ENCODE peak calls at places on chromosomes 3 and 15, in seven cellular contexts. One of them, this sample, is unnamed.

GRCh38 chr3:195875482-195876236 is 32.7 kb downstream of the TNK2 start:
- DNase-seq in HepG2: no peak
- DNase-seq in heart right ventricle: no peak
- DNase-seq in esophagus muscularis mucosa: no peak
- DNase-seq in IMR-90: no peak
- DNase-seq in neural progenitor cell: no peak
- DNase-seq in CD8-positive, alpha-beta T cell: no peak
- DNase-seq in this sample: no peak

GRCh38 chr15:77118787-77119410 is 48.0 kb upstream of the TSPAN3 start:
- DNase-seq in HepG2: peak; percentile 59
- DNase-seq in heart right ventricle: no peak
- DNase-seq in esophagus muscularis mucosa: peak; percentile 47
- DNase-seq in IMR-90: peak; percentile 80
- DNase-seq in neural progenitor cell: peak; percentile 65
- DNase-seq in CD8-positive, alpha-beta T cell: peak; percentile 33
- DNase-seq in this sample: no peak

GRCh38 chr3:119349353-119349752 is 55.2 kb downstream of the ARHGAP31 start:
- DNase-seq in HepG2: no peak
- DNase-seq in heart right ventricle: no peak
- DNase-seq in esophagus muscularis mucosa: no peak
- DNase-seq in IMR-90: no peak
- DNase-seq in neural progenitor cell: peak; percentile 92
- DNase-seq in CD8-positive, alpha-beta T cell: no peak
- DNase-seq in this sample: no peak

GRCh38 chr3:66378256-66378655 is 122.6 kb downstream of the LRIG1 start:
- DNase-seq in HepG2: no peak
- DNase-seq in heart right ventricle: no peak
- DNase-seq in esophagus muscularis mucosa: peak; percentile 60
- DNase-seq in IMR-90: peak; percentile 26
- DNase-seq in neural progenitor cell: peak; percentile 76
- DNase-seq in CD8-positive, alpha-beta T cell: peak; percentile 58
- DNase-seq in this sample: peak; percentile 40

GRCh38 chr15:66834863-66835557 is 133.0 kb downstream of the SMAD6 start:
- DNase-seq in HepG2: no peak
- DNase-seq in heart right ventricle: no peak
- DNase-seq in esophagus muscularis mucosa: no peak
- DNase-seq in IMR-90: no peak
- DNase-seq in neural progenitor cell: peak; percentile 91
- DNase-seq in CD8-positive, alpha-beta T cell: no peak
- DNase-seq in this sample: no peak

GRCh38 chr3:42572278-42572677 is 9.5 kb downstream of the SEC22C start:
- DNase-seq in HepG2: peak; percentile 62
- DNase-seq in heart right ventricle: no peak
- DNase-seq in esophagus muscularis mucosa: no peak
- DNase-seq in IMR-90: peak; percentile 31
- DNase-seq in neural progenitor cell: peak; percentile 69
- DNase-seq in CD8-positive, alpha-beta T cell: no peak
- DNase-seq in this sample: peak; percentile 22

GRCh38 chr3:185362850-185363661 is at the start of gene MAP3K13:
- DNase-seq in HepG2: peak; percentile 54
- DNase-seq in heart right ventricle: peak; percentile 62
- DNase-seq in esophagus muscularis mucosa: no peak
- DNase-seq in IMR-90: peak; percentile 94
- DNase-seq in neural progenitor cell: peak; percentile 94
- DNase-seq in CD8-positive, alpha-beta T cell: peak; percentile 40
- DNase-seq in this sample: no peak

GRCh38 chr3:192899540-192899982 is 18.1 kb downstream of the MB21D2 start:
- DNase-seq in HepG2: no peak
- DNase-seq in heart right ventricle: no peak
- DNase-seq in esophagus muscularis mucosa: no peak
- DNase-seq in IMR-90: peak; percentile 91
- DNase-seq in neural progenitor cell: no peak
- DNase-seq in CD8-positive, alpha-beta T cell: no peak
- DNase-seq in this sample: no peak

GRCh38 chr15:32683906-32684584 is 33.8 kb upstream of the GREM1 start:
- DNase-seq in HepG2: no peak
- DNase-seq in heart right ventricle: no peak
- DNase-seq in esophagus muscularis mucosa: no peak
- DNase-seq in IMR-90: peak; percentile 95
- DNase-seq in neural progenitor cell: no peak
- DNase-seq in CD8-positive, alpha-beta T cell: no peak
- DNase-seq in this sample: no peak

GRCh38 chr15:65083262-65083701 is 6.7 kb downstream of the KBTBD13 start:
- DNase-seq in HepG2: no peak
- DNase-seq in heart right ventricle: no peak
- DNase-seq in esophagus muscularis mucosa: no peak
- DNase-seq in IMR-90: peak; percentile 74
- DNase-seq in neural progenitor cell: peak; percentile 92
- DNase-seq in CD8-positive, alpha-beta T cell: no peak
- DNase-seq in this sample: no peak

GRCh38 chr3:122977645-122978466 is 49.7 kb downstream of the SEMA5B start:
- DNase-seq in HepG2: peak; percentile 73
- DNase-seq in heart right ventricle: peak; percentile 64
- DNase-seq in esophagus muscularis mucosa: no peak
- DNase-seq in IMR-90: peak; percentile 84
- DNase-seq in neural progenitor cell: peak; percentile 85
- DNase-seq in CD8-positive, alpha-beta T cell: no peak
- DNase-seq in this sample: no peak

GRCh38 chr15:27993996-27994775 is 104.9 kb downstream of the OCA2 start:
- DNase-seq in HepG2: no peak
- DNase-seq in heart right ventricle: no peak
- DNase-seq in esophagus muscularis mucosa: peak; percentile 42
- DNase-seq in IMR-90: no peak
- DNase-seq in neural progenitor cell: no peak
- DNase-seq in CD8-positive, alpha-beta T cell: no peak
- DNase-seq in this sample: no peak

GRCh38 chr3:15722877-15723623 is 74.7 kb downstream of the ANKRD28 start:
- DNase-seq in HepG2: no peak
- DNase-seq in heart right ventricle: no peak
- DNase-seq in esophagus muscularis mucosa: no peak
- DNase-seq in IMR-90: no peak
- DNase-seq in neural progenitor cell: no peak
- DNase-seq in CD8-positive, alpha-beta T cell: no peak
- DNase-seq in this sample: no peak

GRCh38 chr15:68829068-68829467 is 8.4 kb upstream of the ANP32A start:
- DNase-seq in HepG2: peak; percentile 27
- DNase-seq in heart right ventricle: no peak
- DNase-seq in esophagus muscularis mucosa: no peak
- DNase-seq in IMR-90: no peak
- DNase-seq in neural progenitor cell: peak; percentile 33
- DNase-seq in CD8-positive, alpha-beta T cell: peak; percentile 31
- DNase-seq in this sample: no peak

GRCh38 chr3:49133226-49133951 is 539 bp upstream of the LAMB2 start:
- DNase-seq in HepG2: peak; percentile 80
- DNase-seq in heart right ventricle: peak; percentile 88
- DNase-seq in esophagus muscularis mucosa: peak; percentile 94
- DNase-seq in IMR-90: peak; percentile 85
- DNase-seq in neural progenitor cell: peak; percentile 93
- DNase-seq in CD8-positive, alpha-beta T cell: no peak
- DNase-seq in this sample: no peak

GRCh38 chr3:4401441-4401840 is 65.6 kb downstream of the SUMF1 start:
- DNase-seq in HepG2: no peak
- DNase-seq in heart right ventricle: no peak
- DNase-seq in esophagus muscularis mucosa: no peak
- DNase-seq in IMR-90: no peak
- DNase-seq in neural progenitor cell: no peak
- DNase-seq in CD8-positive, alpha-beta T cell: no peak
- DNase-seq in this sample: no peak

GRCh38 chr3:109338322-109338721 is 976 bp upstream of the DPPA4 start:
- DNase-seq in HepG2: no peak
- DNase-seq in heart right ventricle: no peak
- DNase-seq in esophagus muscularis mucosa: no peak
- DNase-seq in IMR-90: no peak
- DNase-seq in neural progenitor cell: no peak
- DNase-seq in CD8-positive, alpha-beta T cell: no peak
- DNase-seq in this sample: no peak

GRCh38 chr15:66907826-66908502 is 157.4 kb upstream of the SMAD3 start:
- DNase-seq in HepG2: peak; percentile 56
- DNase-seq in heart right ventricle: peak; percentile 38
- DNase-seq in esophagus muscularis mucosa: no peak
- DNase-seq in IMR-90: peak; percentile 37
- DNase-seq in neural progenitor cell: no peak
- DNase-seq in CD8-positive, alpha-beta T cell: no peak
- DNase-seq in this sample: no peak

GRCh38 chr3:41881233-41881821 is 80.6 kb downstream of the ULK4 start:
- DNase-seq in HepG2: peak; percentile 23
- DNase-seq in heart right ventricle: no peak
- DNase-seq in esophagus muscularis mucosa: no peak
- DNase-seq in IMR-90: peak; percentile 48
- DNase-seq in neural progenitor cell: peak; percentile 41
- DNase-seq in CD8-positive, alpha-beta T cell: no peak
- DNase-seq in this sample: no peak

DNA sequence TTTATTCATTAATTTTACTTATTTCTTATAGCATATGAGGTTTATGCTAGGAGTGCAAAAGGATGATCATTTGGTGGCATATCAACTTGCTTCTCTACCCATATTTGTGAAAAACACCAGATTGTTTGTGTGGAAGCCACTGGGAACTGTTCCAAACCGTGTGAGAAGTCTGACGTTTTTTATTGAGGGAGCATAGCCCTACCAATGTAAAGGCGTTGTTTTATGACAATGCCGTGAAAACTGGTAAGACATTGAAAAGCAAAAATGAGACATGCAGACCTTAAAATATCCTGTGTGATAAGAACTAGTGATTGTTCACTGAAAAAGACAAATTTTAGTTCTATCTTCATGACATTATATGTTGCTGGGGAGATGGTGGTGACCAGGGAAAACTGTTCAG is 87.8 kb downstream of the CHL1 start:
- DNase-seq in HepG2: no peak
- DNase-seq in heart right ventricle: no peak
- DNase-seq in esophagus muscularis mucosa: no peak
- DNase-seq in IMR-90: no peak
- DNase-seq in neural progenitor cell: no peak
- DNase-seq in CD8-positive, alpha-beta T cell: no peak
- DNase-seq in this sample: no peak
- H3K9me3 ChIP-seq in HepG2: no peaks in the 10 kb centered on the region
- H3K9me3 ChIP-seq in heart right ventricle: no peaks in the 10 kb centered on the region
- H3K9me3 ChIP-seq in esophagus muscularis mucosa: peaks cover 10% of the 10 kb centered on the region
- H3K9me3 ChIP-seq in IMR-90: no peaks in the 10 kb centered on the region
- H3K9me3 ChIP-seq in neural progenitor cell: no peaks in the 10 kb centered on the region
- H3K9me3 ChIP-seq in CD8-positive, alpha-beta T cell: no peaks in the 10 kb centered on the region
- H3K9me3 ChIP-seq in this sample: no peaks in the 10 kb centered on the region

GRCh38 chr15:78938608-78939488 is 6.0 kb downstream of the CTSH start:
- DNase-seq in HepG2: no peak
- DNase-seq in heart right ventricle: no peak
- DNase-seq in esophagus muscularis mucosa: no peak
- DNase-seq in IMR-90: no peak
- DNase-seq in neural progenitor cell: no peak
- DNase-seq in CD8-positive, alpha-beta T cell: no peak
- DNase-seq in this sample: no peak

GRCh38 chr15:78932216-78932808 is 12.5 kb downstream of the CTSH start:
- DNase-seq in HepG2: no peak
- DNase-seq in heart right ventricle: no peak
- DNase-seq in esophagus muscularis mucosa: no peak
- DNase-seq in IMR-90: no peak
- DNase-seq in neural progenitor cell: no peak
- DNase-seq in CD8-positive, alpha-beta T cell: no peak
- DNase-seq in this sample: no peak

GRCh38 chr15:78933187-78934062 is 11.4 kb downstream of the CTSH start:
- DNase-seq in HepG2: no peak
- DNase-seq in heart right ventricle: no peak
- DNase-seq in esophagus muscularis mucosa: no peak
- DNase-seq in IMR-90: no peak
- DNase-seq in neural progenitor cell: no peak
- DNase-seq in CD8-positive, alpha-beta T cell: no peak
- DNase-seq in this sample: no peak

GRCh38 chr15:78934063-78935023 is 10.5 kb downstream of the CTSH start:
- DNase-seq in HepG2: no peak
- DNase-seq in heart right ventricle: no peak
- DNase-seq in esophagus muscularis mucosa: no peak
- DNase-seq in IMR-90: no peak
- DNase-seq in neural progenitor cell: no peak
- DNase-seq in CD8-positive, alpha-beta T cell: no peak
- DNase-seq in this sample: no peak

GRCh38 chr15:78937132-78937739 is 7.6 kb downstream of the CTSH start:
- DNase-seq in HepG2: no peak
- DNase-seq in heart right ventricle: peak; percentile 64
- DNase-seq in esophagus muscularis mucosa: no peak
- DNase-seq in IMR-90: no peak
- DNase-seq in neural progenitor cell: no peak
- DNase-seq in CD8-positive, alpha-beta T cell: no peak
- DNase-seq in this sample: no peak
- H3K27ac ChIP-seq in HepG2: no peak overlapping the region
- H3K27ac ChIP-seq in heart right ventricle: peak overlapping the region; percentile 64
- H3K27ac ChIP-seq in esophagus muscularis mucosa: peak overlapping the region; percentile 38
- H3K27ac ChIP-seq in IMR-90: no peak overlapping the region
- H3K27ac ChIP-seq in neural progenitor cell: no peak overlapping the region
- H3K27ac ChIP-seq in CD8-positive, alpha-beta T cell: no peak overlapping the region
- H3K27ac ChIP-seq in this sample: no peak overlapping the region

GRCh38 chr3:37601832-37602231 is 259.8 kb upstream of the CTDSPL start:
- DNase-seq in HepG2: no peak
- DNase-seq in heart right ventricle: no peak
- DNase-seq in esophagus muscularis mucosa: no peak
- DNase-seq in IMR-90: no peak
- DNase-seq in neural progenitor cell: no peak
- DNase-seq in CD8-positive, alpha-beta T cell: no peak
- DNase-seq in this sample: no peak

GRCh38 chr3:37606472-37606871 is 255.2 kb upstream of the CTDSPL start:
- DNase-seq in HepG2: no peak
- DNase-seq in heart right ventricle: no peak
- DNase-seq in esophagus muscularis mucosa: no peak
- DNase-seq in IMR-90: no peak
- DNase-seq in neural progenitor cell: no peak
- DNase-seq in CD8-positive, alpha-beta T cell: no peak
- DNase-seq in this sample: no peak

GRCh38 chr3:37605754-37606153 is 255.9 kb upstream of the CTDSPL start:
- DNase-seq in HepG2: no peak
- DNase-seq in heart right ventricle: no peak
- DNase-seq in esophagus muscularis mucosa: no peak
- DNase-seq in IMR-90: no peak
- DNase-seq in neural progenitor cell: no peak
- DNase-seq in CD8-positive, alpha-beta T cell: no peak
- DNase-seq in this sample: no peak

GRCh38 chr3:37604336-37604833 is 257.3 kb upstream of the CTDSPL start:
- DNase-seq in HepG2: no peak
- DNase-seq in heart right ventricle: no peak
- DNase-seq in esophagus muscularis mucosa: no peak
- DNase-seq in IMR-90: no peak
- DNase-seq in neural progenitor cell: no peak
- DNase-seq in CD8-positive, alpha-beta T cell: no peak
- DNase-seq in this sample: no peak

DNA sequence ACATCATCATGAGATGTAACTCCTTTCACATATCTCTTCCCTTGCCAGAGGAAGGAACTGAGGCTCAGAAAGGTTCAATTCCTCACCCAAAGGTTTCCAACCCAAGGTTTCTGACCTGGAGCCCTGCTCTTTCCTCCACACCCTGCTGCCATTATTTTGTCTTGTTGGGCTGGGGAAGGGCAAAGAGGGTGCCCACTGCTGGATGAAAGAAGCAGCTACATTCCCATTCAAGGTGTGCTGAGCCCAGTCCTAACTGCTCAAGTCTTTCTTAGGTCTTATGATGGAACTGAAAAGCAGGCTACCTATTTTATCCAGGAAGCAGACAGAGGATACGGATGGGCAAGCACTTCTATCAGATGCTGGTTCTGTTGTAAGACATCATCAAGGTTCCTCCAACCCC is 258.0 kb upstream of the CTDSPL start:
- DNase-seq in HepG2: no peak
- DNase-seq in heart right ventricle: no peak
- DNase-seq in esophagus muscularis mucosa: no peak
- DNase-seq in IMR-90: no peak
- DNase-seq in neural progenitor cell: no peak
- DNase-seq in CD8-positive, alpha-beta T cell: no peak
- DNase-seq in this sample: no peak
- TF ChIP-seq CTCF in HepG2: no peak
- TF ChIP-seq CTCF in heart right ventricle: no peak
- TF ChIP-seq CTCF in esophagus muscularis mucosa: no peak
- TF ChIP-seq CTCF in IMR-90: no peak
- TF ChIP-seq CTCF in neural progenitor cell: peak; percentile 25
- TF ChIP-seq CTCF in CD8-positive, alpha-beta T cell: no peak
- TF ChIP-seq CTCF in this sample: no peak

GRCh38 chr3:31592764-31593163 is 60.0 kb downstream of the STT3B start:
- DNase-seq in HepG2: peak; percentile 84
- DNase-seq in heart right ventricle: no peak
- DNase-seq in esophagus muscularis mucosa: no peak
- DNase-seq in IMR-90: no peak
- DNase-seq in neural progenitor cell: no peak
- DNase-seq in CD8-positive, alpha-beta T cell: no peak
- DNase-seq in this sample: no peak
- H3K9me3 ChIP-seq in HepG2: peaks cover 17% of the 10 kb centered on the region
- H3K9me3 ChIP-seq in heart right ventricle: peaks cover 9% of the 10 kb centered on the region
- H3K9me3 ChIP-seq in esophagus muscularis mucosa: peaks cover 13% of the 10 kb centered on the region
- H3K9me3 ChIP-seq in IMR-90: peaks cover 2% of the 10 kb centered on the region
- H3K9me3 ChIP-seq in neural progenitor cell: peaks cover 12% of the 10 kb centered on the region
- H3K9me3 ChIP-seq in CD8-positive, alpha-beta T cell: peaks cover 4% of the 10 kb centered on the region
- H3K9me3 ChIP-seq in this sample: peaks cover 28% of the 10 kb centered on the region

This sample was measured in CD4-positive, alpha-beta T cell.